ENCODE peak calls at places on chromosomes 5 and 9, in six cellular contexts. J is right cardiac atrium, K is uterus, U is kidney epithelial cell, O is non-pigmented ciliary epithelial cell, P is Daoy. V is an unnamed sample.

GRCh38 chr5:58235279-58235678 is 224.6 kb downstream of the PLK2 start:
- DNase-seq in P (no peak), K (no peak), U (no peak), O (no peak), J (no peak), V (no peak)

GRCh38 chr9:91680129-91680528 is 256.5 kb upstream of the NFIL3 start:
- DNase-seq in P (no peak), O (no peak), J (no peak), U (no peak), K (no peak), V (no peak)

GRCh38 chr9:6272229-6272597 is 56.0 kb upstream of the TPD52L3 start:
- DNase-seq in K (peak), J (no peak), O (peak), P (no peak), U (peak), V (peak)

GRCh38 chr9:77843088-77843985 is 188.3 kb downstream of the GNAQ start:
- DNase-seq in O (no peak), J (no peak), U (no peak), P (no peak), K (no peak), V (no peak)

GRCh38 chr9:117334101-117334500 is 80.8 kb downstream of the ASTN2 start:
- DNase-seq in J (no peak), K (no peak), U (no peak), P (no peak), O (no peak), V (peak)

GRCh38 chr9:124290743-124291554 is 33.2 kb downstream of the NEK6 start:
- DNase-seq in K (no peak), J (no peak), O (no peak), P (no peak), U (no peak), V (no peak)

GRCh38 chr9:127773245-127773644 is 5.2 kb downstream of the SH2D3C start:
- DNase-seq in K (no peak), P (no peak), J (no peak), O (no peak), U (no peak), V (no peak)

GRCh38 chr5:61496406-61497307 is 164.6 kb downstream of the ZSWIM6 start:
- DNase-seq in P (no peak), J (peak), K (no peak), U (no peak), O (no peak), V (peak)

GRCh38 chr9:14311940-14312572 is 1.9 kb downstream of the NFIB start:
- DNase-seq in J (no peak), O (no peak), P (no peak), U (no peak), K (no peak), V (no peak)

GRCh38 chr5:65133473-65134110 is 348.1 kb downstream of the ADAMTS6 start:
- DNase-seq in U (no peak), P (no peak), J (no peak), O (no peak), K (no peak), V (no peak)

GRCh38 chr5:160008877-160009590 is at the start of gene TTC1:
- DNase-seq in U (peak), J (peak), O (peak), K (peak), P (peak), V (peak)

GRCh38 chr5:141941307-141941706 is 16.7 kb downstream of the PCDH12 start:
- DNase-seq in U (no peak), P (peak), O (no peak), K (no peak), J (no peak), V (no peak)

GRCh38 chr5:33448118-33448517 is 7.4 kb downstream of the TARS1 start:
- DNase-seq in J (no peak), U (no peak), O (no peak), K (no peak), P (no peak), V (no peak)

GRCh38 chr9:86099695-86100364 is 472 bp upstream of the GOLM1 start:
- DNase-seq in P (peak), U (no peak), K (peak), O (no peak), J (no peak), V (peak)

GRCh38 chr5:172088801-172089200 is 82.4 kb upstream of the FBXW11 start:
- DNase-seq in P (no peak), O (no peak), J (peak), K (no peak), U (no peak), V (no peak)